ENCODE peak calls at places on chromosome 10, in four cellular contexts. One of them, this sample, is unnamed. For H3K9me1, the result is how much of the 10 kb centered on the place peaks cover.

GRCh38 chr10:20085115-20085514 is 268.9 kb downstream of the PLXDC2 start:
- DNase-seq in K562: no peak
- DNase-seq in IMR-90: no peak
- DNase-seq in endothelial cell of umbilical vein: no peak
- DNase-seq in this sample: no peak

GRCh38 chr10:60704480-60704879 is 73.8 kb upstream of the CDK1 start:
- DNase-seq in IMR-90: no peak
- DNase-seq in endothelial cell of umbilical vein: peak
- DNase-seq in K562: no peak
- DNase-seq in this sample: no peak

GRCh38 chr10:101968286-101968685 is 87.7 kb downstream of the ARMH3 start:
- DNase-seq in endothelial cell of umbilical vein: no peak
- DNase-seq in K562: no peak
- DNase-seq in IMR-90: no peak
- DNase-seq in this sample: no peak

GRCh38 chr10:45253183-45253914 is 62.1 kb downstream of the OR13A1 start:
- DNase-seq in K562: no peak
- DNase-seq in endothelial cell of umbilical vein: no peak
- DNase-seq in IMR-90: no peak
- DNase-seq in this sample: no peak

GRCh38 chr10:22477365-22478287 is 132.3 kb downstream of the SPAG6 start:
- DNase-seq in IMR-90: no peak
- DNase-seq in endothelial cell of umbilical vein: no peak
- DNase-seq in K562: no peak
- DNase-seq in this sample: no peak

GRCh38 chr10:6062101-6062771 is at the start of gene IL2RA:
- DNase-seq in IMR-90: no peak
- DNase-seq in endothelial cell of umbilical vein: no peak
- DNase-seq in K562: no peak
- DNase-seq in this sample: no peak

GRCh38 chr10:22601618-22602017 is 112.8 kb downstream of the PIP4K2A start:
- DNase-seq in K562: no peak
- DNase-seq in IMR-90: no peak
- DNase-seq in endothelial cell of umbilical vein: no peak
- DNase-seq in this sample: no peak

GRCh38 chr10:101938316-101939272 is 95.0 kb upstream of the KCNIP2 start:
- DNase-seq in endothelial cell of umbilical vein: peak
- DNase-seq in IMR-90: peak
- DNase-seq in K562: no peak
- DNase-seq in this sample: peak

GRCh38 chr10:73117976-73118743 is 7.9 kb downstream of the NUDT13 start:
- DNase-seq in IMR-90: peak
- DNase-seq in endothelial cell of umbilical vein: peak
- DNase-seq in K562: no peak
- DNase-seq in this sample: no peak

GRCh38 chr10:1488970-1489548 is 248.3 kb downstream of the ADARB2 start:
- DNase-seq in K562: no peak
- DNase-seq in IMR-90: no peak
- DNase-seq in endothelial cell of umbilical vein: no peak
- DNase-seq in this sample: no peak

GRCh38 chr10:56135806-56136205 is 225.3 kb downstream of the ZWINT start:
- DNase-seq in IMR-90: no peak
- DNase-seq in endothelial cell of umbilical vein: no peak
- DNase-seq in K562: no peak
- DNase-seq in this sample: no peak

GRCh38 chr10:1213707-1214675 is 157.8 kb downstream of the WDR37 start:
- DNase-seq in K562: no peak
- DNase-seq in endothelial cell of umbilical vein: no peak
- DNase-seq in IMR-90: no peak
- DNase-seq in this sample: no peak

GRCh38 chr10:22365233-22365632 is 19.9 kb downstream of the SPAG6 start:
- DNase-seq in K562: no peak
- DNase-seq in endothelial cell of umbilical vein: no peak
- DNase-seq in IMR-90: no peak
- DNase-seq in this sample: no peak

GRCh38 chr10:52469970-52470705 is 156.1 kb downstream of the DKK1 start:
- DNase-seq in endothelial cell of umbilical vein: no peak
- DNase-seq in IMR-90: no peak
- DNase-seq in K562: no peak
- DNase-seq in this sample: peak

GRCh38 chr10:103281753-103282152 is 4.8 kb downstream of the INA start:
- DNase-seq in IMR-90: peak
- DNase-seq in K562: peak
- DNase-seq in endothelial cell of umbilical vein: no peak
- DNase-seq in this sample: no peak

GRCh38 chr10:96280859-96281258 is 9.5 kb upstream of the BLNK start:
- DNase-seq in IMR-90: no peak
- DNase-seq in endothelial cell of umbilical vein: no peak
- DNase-seq in K562: no peak
- DNase-seq in this sample: no peak

GRCh38 chr10:119755446-119755845 is 29.6 kb downstream of the INPP5F start:
- DNase-seq in K562: no peak
- DNase-seq in IMR-90: peak
- DNase-seq in endothelial cell of umbilical vein: no peak
- DNase-seq in this sample: no peak

DNA sequence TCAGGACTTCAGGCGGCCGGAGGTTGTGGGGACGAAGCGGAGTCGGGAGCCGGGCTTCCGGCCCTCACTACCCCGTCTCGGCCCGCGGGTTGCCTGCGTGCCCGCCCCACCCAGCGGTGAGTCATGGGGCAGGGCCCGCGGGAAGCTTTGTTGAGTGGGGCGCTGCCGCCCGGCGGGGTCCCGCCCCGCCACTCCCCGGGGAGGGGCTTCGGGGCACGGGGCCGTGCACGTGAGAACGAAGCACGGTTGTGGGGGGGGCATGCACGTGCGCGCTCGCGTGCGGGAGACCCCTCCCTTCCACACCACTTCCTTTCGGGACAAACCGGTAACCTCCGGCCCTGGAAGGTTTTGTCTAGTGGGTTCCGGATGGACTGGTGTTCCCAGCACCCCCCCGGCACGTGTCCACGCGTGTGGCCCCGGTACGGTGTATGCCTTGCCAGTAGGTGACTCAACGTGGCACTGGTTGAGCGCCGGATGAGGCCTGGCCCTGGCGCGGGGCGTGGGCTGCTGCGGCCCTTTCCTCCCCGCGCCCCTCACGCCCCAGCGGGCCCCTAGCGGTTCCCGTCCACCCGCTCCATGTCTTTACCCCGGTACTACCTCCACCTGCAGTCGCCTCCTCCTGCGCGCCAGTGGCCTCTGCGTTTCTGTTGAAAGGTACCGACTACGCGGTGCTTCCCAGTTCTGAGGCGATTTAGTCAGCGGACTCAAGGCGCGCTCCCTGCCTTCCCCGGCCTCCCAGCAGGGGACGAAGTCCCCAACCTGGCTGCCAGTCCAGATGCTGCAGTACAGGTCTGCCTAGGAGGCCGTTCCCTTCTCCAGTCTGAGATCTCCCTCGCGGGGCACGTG is 3.1 kb downstream of the ADIRF start:
- DNase-seq in K562: no peak
- DNase-seq in endothelial cell of umbilical vein: peak
- DNase-seq in IMR-90: peak
- DNase-seq in this sample: no peak
- TF ChIP-seq CTCF in K562: no peak
- TF ChIP-seq CTCF in endothelial cell of umbilical vein: no peak
- TF ChIP-seq CTCF in IMR-90: no peak
- TF ChIP-seq CTCF in this sample: peak

DNA sequence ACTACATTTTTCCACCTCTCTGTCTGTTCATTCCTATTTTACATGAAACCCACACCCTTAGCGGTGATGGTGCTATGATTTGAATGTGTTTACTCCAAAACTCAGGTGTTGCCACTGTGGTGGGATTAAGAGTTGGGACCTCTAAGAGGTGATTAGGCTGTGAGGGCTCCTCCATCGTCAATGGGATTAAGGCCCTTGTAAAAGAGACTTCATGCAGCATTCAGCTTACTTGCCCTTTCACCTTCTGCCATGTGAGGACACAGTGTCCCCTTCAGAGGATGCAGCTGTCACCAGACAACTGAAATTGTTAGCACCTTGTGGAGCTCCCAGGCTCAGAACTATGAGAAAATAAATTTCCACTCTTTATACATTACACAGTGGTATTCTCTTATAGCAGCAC is 182.2 kb downstream of the NOC3L start:
- DNase-seq in K562: no peak
- DNase-seq in IMR-90: no peak
- DNase-seq in endothelial cell of umbilical vein: no peak
- DNase-seq in this sample: no peak
- H3K9me1 ChIP-seq in K562: under half
- H3K9me1 ChIP-seq in IMR-90: under half
- H3K9me1 ChIP-seq in endothelial cell of umbilical vein: under half
- H3K9me1 ChIP-seq in this sample: under half

GRCh38 chr10:132163278-132163765 is 23.4 kb upstream of the DPYSL4 start:
- DNase-seq in endothelial cell of umbilical vein: no peak
- DNase-seq in K562: peak
- DNase-seq in IMR-90: no peak
- DNase-seq in this sample: no peak
- TF ChIP-seq CTCF in endothelial cell of umbilical vein: no peak
- TF ChIP-seq CTCF in K562: no peak
- TF ChIP-seq CTCF in IMR-90: no peak
- TF ChIP-seq CTCF in this sample: no peak

DNA sequence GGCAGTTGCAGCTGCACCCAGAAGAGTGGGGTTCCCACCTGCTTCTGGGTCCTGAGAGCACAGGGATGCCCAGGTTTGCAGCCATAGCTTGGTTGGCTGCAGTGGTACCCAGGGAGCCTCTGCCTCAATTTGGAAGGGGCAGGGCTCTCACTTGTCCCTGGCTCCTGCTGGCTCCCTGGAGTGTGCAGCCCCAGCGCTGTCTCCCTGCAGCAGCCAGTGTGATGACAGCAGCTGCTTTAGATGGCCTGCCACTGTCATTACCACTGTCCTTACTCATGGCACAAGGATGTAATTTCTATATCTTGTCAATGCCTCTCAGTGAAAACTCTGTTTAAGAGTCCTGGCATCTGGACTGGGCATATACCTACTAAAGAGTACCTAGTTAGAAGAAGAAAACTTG is 250.9 kb downstream of the KIF20B start:
- DNase-seq in endothelial cell of umbilical vein: no peak
- DNase-seq in K562: no peak
- DNase-seq in IMR-90: no peak
- DNase-seq in this sample: no peak
- H3K9me1 ChIP-seq in endothelial cell of umbilical vein: under half
- H3K9me1 ChIP-seq in K562: under half
- H3K9me1 ChIP-seq in IMR-90: under half
- H3K9me1 ChIP-seq in this sample: under half

DNA sequence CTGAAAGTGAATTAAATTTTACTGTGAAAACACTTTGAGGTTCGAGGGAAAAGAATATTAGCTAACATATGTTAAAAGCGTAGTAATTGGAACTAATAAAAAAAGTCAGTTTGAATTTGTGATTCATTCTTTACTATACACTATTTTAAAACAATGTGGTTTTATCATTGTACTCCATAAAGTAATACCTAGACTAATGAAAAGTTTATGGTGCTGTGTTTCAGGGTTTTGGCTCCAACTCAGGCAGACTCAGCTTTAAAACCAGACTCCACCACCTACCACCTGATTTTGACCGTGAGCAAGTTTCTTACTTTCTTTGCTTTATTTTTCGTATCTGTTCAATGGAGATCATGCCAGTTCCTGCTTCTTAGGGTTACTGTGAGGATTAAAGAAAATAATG is 9.2 kb upstream of the PRTFDC1 start:
- DNase-seq in endothelial cell of umbilical vein: no peak
- DNase-seq in K562: no peak
- DNase-seq in IMR-90: no peak
- DNase-seq in this sample: no peak
- TF ChIP-seq CTCF in endothelial cell of umbilical vein: no peak
- TF ChIP-seq CTCF in K562: no peak
- TF ChIP-seq CTCF in IMR-90: no peak
- TF ChIP-seq CTCF in this sample: no peak

GRCh38 chr10:88256013-88256680 is 327.0 kb downstream of the RNLS start:
- DNase-seq in endothelial cell of umbilical vein: no peak
- DNase-seq in IMR-90: no peak
- DNase-seq in K562: no peak
- DNase-seq in this sample: no peak

GRCh38 chr10:88249450-88249849 is 333.7 kb downstream of the RNLS start:
- DNase-seq in K562: no peak
- DNase-seq in IMR-90: no peak
- DNase-seq in endothelial cell of umbilical vein: no peak
- DNase-seq in this sample: no peak

GRCh38 chr10:88253120-88253519 is 330.0 kb downstream of the RNLS start:
- DNase-seq in K562: no peak
- DNase-seq in IMR-90: no peak
- DNase-seq in endothelial cell of umbilical vein: no peak
- DNase-seq in this sample: no peak

GRCh38 chr10:88253622-88254021 is 329.5 kb downstream of the RNLS start:
- DNase-seq in endothelial cell of umbilical vein: no peak
- DNase-seq in IMR-90: no peak
- DNase-seq in K562: no peak
- DNase-seq in this sample: no peak

DNA sequence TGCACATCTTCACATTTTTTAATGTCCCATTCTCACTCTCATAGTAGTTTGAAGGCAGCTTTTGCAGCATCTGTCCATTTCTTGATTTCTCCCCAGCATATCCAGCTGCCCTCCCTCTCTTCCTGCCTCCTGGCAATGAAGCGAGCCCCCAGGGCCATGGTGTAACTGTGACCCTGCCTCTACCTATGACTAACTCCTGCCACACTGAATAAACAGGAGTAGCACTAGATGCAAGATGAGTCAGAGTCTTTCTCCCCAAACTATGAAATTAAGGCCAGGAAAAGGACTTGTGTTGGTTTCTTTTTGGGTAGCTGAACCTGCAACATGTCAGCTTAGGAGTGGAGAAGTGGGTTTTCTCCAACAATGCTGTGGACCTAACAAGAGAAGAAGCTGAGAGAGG is 329.0 kb downstream of the RNLS start:
- DNase-seq in endothelial cell of umbilical vein: peak
- DNase-seq in IMR-90: peak
- DNase-seq in K562: no peak
- DNase-seq in this sample: peak
- H3K9me1 ChIP-seq in endothelial cell of umbilical vein: under half
- H3K9me1 ChIP-seq in IMR-90: under half
- H3K9me1 ChIP-seq in K562: under half
- H3K9me1 ChIP-seq in this sample: under half

DNA sequence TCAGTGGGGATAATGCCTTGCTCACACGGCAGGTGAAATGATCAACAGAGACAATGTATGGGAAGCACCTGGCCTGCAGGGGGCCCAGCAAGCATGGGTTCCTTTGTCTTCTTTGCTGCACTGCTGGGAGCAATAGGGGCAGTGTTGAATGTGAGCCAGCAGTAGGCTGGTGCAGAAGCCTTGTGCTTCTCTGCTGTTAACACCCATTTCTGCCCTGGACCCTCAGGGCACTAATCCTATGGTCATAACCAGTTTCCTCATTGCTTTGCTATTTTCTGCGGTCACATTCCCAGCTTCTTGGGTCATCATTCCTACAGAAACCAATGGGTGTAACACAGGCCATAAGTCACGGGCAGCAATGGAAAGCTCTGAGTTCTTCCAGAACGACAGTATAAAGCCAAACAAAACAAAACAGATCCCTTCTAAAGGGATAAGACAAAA is 10.9 kb upstream of the LGI1 start:
- DNase-seq in K562: no peak
- DNase-seq in endothelial cell of umbilical vein: peak
- DNase-seq in IMR-90: peak
- DNase-seq in this sample: peak
- TF ChIP-seq CTCF in K562: peak
- TF ChIP-seq CTCF in endothelial cell of umbilical vein: no peak
- TF ChIP-seq CTCF in IMR-90: no peak
- TF ChIP-seq CTCF in this sample: peak

GRCh38 chr10:78435484-78436222 is 402.0 kb downstream of the RPS24 start:
- DNase-seq in IMR-90: no peak
- DNase-seq in K562: no peak
- DNase-seq in endothelial cell of umbilical vein: peak
- DNase-seq in this sample: no peak
- H3K9me1 ChIP-seq in IMR-90: under half
- H3K9me1 ChIP-seq in K562: under half
- H3K9me1 ChIP-seq in endothelial cell of umbilical vein: under half
- H3K9me1 ChIP-seq in this sample: under half

This sample was measured in keratinocyte.